ENCODE peak calls at places on chromosomes 7 and 10, in seven cellular contexts. Q, A, J, R, D, B and G are unnamed samples.

GRCh38 chr10:14184841-14185500 is 145.8 kb downstream of the FRMD4A start:
- DNase-seq in Q (no peak), J (no peak), B (no peak), D (peak; percentile 52), R (peak; percentile 72), A (no peak), G (no peak)

GRCh38 chr10:128281343-128281742 is 155.1 kb upstream of the MKI67 start:
- DNase-seq in D (no peak), Q (no peak), R (no peak), A (no peak), B (no peak), J (no peak), G (no peak)

GRCh38 chr10:20890491-20891337 is 6.4 kb downstream of the NEBL start:
- DNase-seq in A (no peak), Q (no peak), R (no peak), J (no peak), B (no peak), D (peak; percentile 49), G (no peak)

GRCh38 chr7:73308074-73308664 is 457 bp downstream of the NSUN5 start:
- DNase-seq in J (no peak), D (no peak), A (no peak), Q (no peak), R (no peak), B (peak; percentile 50), G (peak; percentile 71)

GRCh38 chr10:24723788-24724380 is at the start of gene ARHGAP21:
- DNase-seq in J (peak; percentile 22), Q (peak; percentile 66), B (peak; percentile 85), D (peak; percentile 79), R (no peak), A (peak; percentile 66), G (peak; percentile 85)

GRCh38 chr7:112449353-112449752 is 907 bp upstream of the IFRD1 start:
- DNase-seq in R (no peak), A (peak; percentile 24), D (no peak), J (peak; percentile 13), B (no peak), Q (peak; percentile 66), G (no peak)

GRCh38 chr10:58351616-58352578 is 17.1 kb downstream of the UBE2D1 start:
- DNase-seq in D (no peak), R (no peak), Q (no peak), J (no peak), A (no peak), B (no peak), G (no peak)

GRCh38 chr10:34743804-34744203 is 71.3 kb downstream of the PARD3 start:
- DNase-seq in R (no peak), B (no peak), A (no peak), D (peak; percentile 37), J (no peak), Q (no peak), G (no peak)

GRCh38 chr10:98632456-98633150 is 185.9 kb upstream of the HPS1 start:
- DNase-seq in A (no peak), D (no peak), J (no peak), B (no peak), R (no peak), Q (no peak), G (no peak)

GRCh38 chr7:142357953-142358520 is 100.2 kb upstream of the PRSS58 start:
- DNase-seq in J (no peak), A (peak; percentile 76), D (peak; percentile 85), R (peak; percentile 5), B (no peak), Q (peak; percentile 20), G (no peak)

GRCh38 chr7:37320840-37321468 is 127.7 kb downstream of the ELMO1 start:
- DNase-seq in Q (no peak), J (no peak), D (peak; percentile 44), B (no peak), R (no peak), A (peak; percentile 25), G (no peak)

GRCh38 chr10:7956508-7956907 is 98.0 kb upstream of the GATA3 start:
- DNase-seq in B (no peak), J (no peak), D (peak; percentile 80), Q (no peak), R (peak; percentile 45), A (peak; percentile 35), G (no peak)

GRCh38 chr7:34108150-34108549 is 202.8 kb downstream of the BMPER start:
- DNase-seq in B (no peak), D (peak; percentile 57), A (no peak), J (no peak), Q (no peak), R (no peak), G (no peak)

GRCh38 chr7:81233208-81233940 is 314.5 kb upstream of the SEMA3C start:
- DNase-seq in R (no peak), Q (no peak), J (no peak), B (no peak), D (no peak), A (no peak), G (no peak)

GRCh38 chr10:96540240-96540639 is 26.5 kb upstream of the TLL2 start:
- DNase-seq in J (no peak), R (no peak), D (no peak), Q (no peak), B (no peak), A (no peak), G (no peak)

GRCh38 chr7:47485640-47486435 is 96.1 kb downstream of the TNS3 start:
- DNase-seq in R (no peak), A (peak; percentile 42), D (peak; percentile 26), B (no peak), J (no peak), Q (peak; percentile 93), G (no peak)

GRCh38 chr10:52951819-52952218 is 179.2 kb upstream of the MBL2 start:
- DNase-seq in Q (peak; percentile 76), A (peak; percentile 33), B (no peak), D (peak; percentile 67), R (no peak), J (no peak), G (no peak)

GRCh38 chr10:3091346-3091787 is 24.0 kb downstream of the PFKP start:
- DNase-seq in Q (no peak), R (no peak), D (peak; percentile 92), A (peak; percentile 95), B (no peak), J (no peak), G (peak; percentile 81)

GRCh38 chr7:23246540-23246939 is at the start of gene GPNMB:
- DNase-seq in J (no peak), R (no peak), Q (no peak), A (no peak), B (no peak), D (peak; percentile 83), G (no peak)

GRCh38 chr10:44330431-44330830 is 54.5 kb downstream of the CXCL12 start:
- DNase-seq in B (no peak), A (no peak), D (no peak), R (no peak), J (no peak), Q (no peak), G (no peak)

DNA sequence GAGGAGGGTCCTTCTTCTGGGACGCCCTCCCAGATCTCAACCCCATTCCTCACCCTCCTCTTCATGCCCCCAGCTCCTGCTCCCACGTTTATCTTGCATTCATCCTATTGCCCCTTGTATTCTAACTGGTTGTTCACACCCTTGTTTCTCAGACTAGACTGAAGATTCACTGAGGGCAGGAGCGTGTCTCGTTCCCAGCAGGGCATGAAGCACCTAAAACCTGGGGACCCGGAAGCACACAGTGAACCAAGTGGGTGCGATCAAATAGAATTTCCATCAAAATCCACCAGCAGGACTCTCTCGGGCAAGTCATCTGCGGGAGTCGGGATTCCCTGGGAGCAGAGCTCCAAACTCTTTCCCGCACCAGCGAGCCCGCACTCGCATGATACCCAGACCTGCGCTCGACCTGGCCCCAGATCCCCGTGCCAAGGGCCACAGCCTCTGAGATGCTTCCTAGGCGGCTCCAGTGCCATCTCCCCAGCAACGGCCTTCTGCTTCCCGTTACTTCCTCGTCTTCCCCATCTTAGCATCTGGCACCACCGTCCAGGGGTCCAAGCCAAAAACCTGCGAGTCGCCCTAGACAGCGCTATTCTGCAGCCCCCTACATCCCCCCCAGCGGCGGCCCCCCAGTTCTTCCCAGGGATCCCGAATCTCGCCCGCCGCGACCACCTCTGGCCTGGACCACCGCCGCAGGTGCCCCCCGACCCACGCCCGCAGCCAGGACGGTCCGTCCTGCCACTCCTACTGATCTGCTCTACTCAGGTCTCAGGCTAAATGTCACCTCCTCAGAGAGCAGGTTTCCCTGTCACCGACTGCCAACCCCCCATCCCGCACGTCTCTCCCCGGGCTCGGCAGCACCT is 6.1 kb upstream of the GBX1 start:
- DNase-seq in B (no peak), Q (no peak), D (no peak), A (no peak), R (no peak), J (no peak), G (no peak)
- H3K27ac ChIP-seq in B (no peak overlapping the region), Q (no peak overlapping the region), D (no peak overlapping the region), A (no peak overlapping the region), R (no peak overlapping the region), J (no peak overlapping the region), G (no peak overlapping the region)

GRCh38 chr7:50791363-50791762 is 8.7 kb upstream of the GRB10 start:
- DNase-seq in D (no peak), Q (no peak), R (no peak), J (no peak), B (no peak), A (no peak), G (no peak)

GRCh38 chr7:50793947-50794570 is 11.4 kb upstream of the GRB10 start:
- DNase-seq in R (no peak), J (no peak), D (no peak), A (no peak), B (no peak), Q (no peak), G (no peak)

GRCh38 chr7:50793115-50793946 is 10.6 kb upstream of the GRB10 start:
- DNase-seq in J (no peak), A (peak; percentile 63), R (no peak), B (no peak), D (peak; percentile 57), Q (peak; percentile 84), G (peak; percentile 87)

GRCh38 chr7:50791921-50792341 is 9.2 kb upstream of the GRB10 start:
- DNase-seq in D (peak; percentile 74), J (no peak), R (no peak), B (no peak), A (peak; percentile 43), Q (no peak), G (no peak)

GRCh38 chr7:50792342-50793114 is 9.8 kb upstream of the GRB10 start:
- DNase-seq in B (no peak), D (peak; percentile 70), J (no peak), R (no peak), Q (peak; percentile 57), A (peak; percentile 52), G (peak; percentile 68)
- H3K4me3 ChIP-seq in B (peak overlapping the region; percentile 67), D (peak overlapping the region; percentile 79), J (peak overlapping the region; percentile 22), R (no peak overlapping the region), Q (peak overlapping the region; percentile 30), A (peak overlapping the region; percentile 80), G (peak overlapping the region; percentile 64)

DNA sequence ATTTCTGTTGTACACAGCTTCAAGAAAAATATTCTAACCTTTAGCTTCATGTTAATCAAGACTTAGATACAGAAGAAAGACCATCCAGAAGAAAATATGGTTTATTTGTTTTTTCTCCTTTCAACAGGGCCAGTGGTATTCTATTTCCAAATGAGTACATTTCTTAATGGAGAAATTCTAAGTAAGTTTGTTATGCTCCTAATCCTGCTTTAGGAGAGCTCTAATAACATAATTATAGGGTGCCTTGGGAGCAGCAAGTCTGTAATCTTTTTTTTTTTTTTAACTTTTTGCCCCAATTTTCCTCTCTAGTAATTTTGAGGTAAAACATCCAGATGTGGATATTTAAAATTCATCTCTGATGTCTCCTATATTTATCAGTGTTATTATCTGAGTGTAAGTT is 98.1 kb downstream of the ADD3 start:
- DNase-seq in R (no peak), Q (no peak), J (no peak), D (no peak), B (no peak), A (no peak), G (no peak)
- H3K27ac ChIP-seq in R (no peak overlapping the region), Q (no peak overlapping the region), J (no peak overlapping the region), D (no peak overlapping the region), B (peak overlapping the region; percentile 36), A (no peak overlapping the region), G (no peak overlapping the region)

GRCh38 chr10:70053212-70053895 is 708 bp downstream of the MACROH2A2 start:
- DNase-seq in D (no peak), B (peak; percentile 49), A (peak; percentile 15), R (no peak), Q (peak; percentile 23), J (no peak), G (peak; percentile 70)
- H3K4me3 ChIP-seq in D (peak overlapping the region; percentile 62), B (peak overlapping the region; percentile 81), A (peak overlapping the region; percentile 79), R (no peak overlapping the region), Q (peak overlapping the region; percentile 68), J (peak overlapping the region; percentile 49), G (peak overlapping the region; percentile 69)